ENCODE peak calls at places on chromosomes 2 and 18, in nine cellular contexts. Q is stomach, S is upper lobe of left lung, T is sigmoid colon, I is GM12878, P is K562, W is SK-N-SH, V is HepG2, L is suprapubic skin. N is an unnamed sample.
A peak's percentile ranks its signal among the peaks of the same experiment; 100 is the strongest.

GRCh38 chr18:69259282-69259681 is 141.4 kb upstream of the DOK6 start:
- DNase-seq in Q (no peak), S (no peak), T (no peak), I (no peak), P (no peak), W (no peak), V (no peak), L (no peak), N (no peak)

GRCh38 chr2:239522002-239522739 is 121.4 kb upstream of the HDAC4 start:
- DNase-seq in Q (no peak), S (peak; percentile 37), T (no peak), I (no peak), P (peak; percentile 6), W (no peak), V (peak; percentile 37), L (no peak), N (no peak)

GRCh38 chr2:239197146-239197545 is 203.7 kb downstream of the HDAC4 start:
- DNase-seq in Q (no peak), S (peak; percentile 12), T (peak; percentile 65), I (no peak), P (no peak), W (no peak), V (no peak), L (peak; percentile 77), N (no peak)

GRCh38 chr2:24158131-24158530 is 16.7 kb upstream of the FAM228A start:
- DNase-seq in Q (no peak), S (no peak), T (no peak), I (no peak), P (no peak), W (no peak), V (peak; percentile 60), L (no peak), N (no peak)

GRCh38 chr2:128475427-128476211 is 157.0 kb upstream of the HS6ST1 start:
- DNase-seq in Q (no peak), S (no peak), T (no peak), I (no peak), P (no peak), W (no peak), V (no peak), L (peak; percentile 55), N (no peak)

GRCh38 chr18:77329651-77330050 is 80.0 kb downstream of the GALR1 start:
- DNase-seq in Q (no peak), S (no peak), T (no peak), I (no peak), P (no peak), W (no peak), V (no peak), L (no peak), N (no peak)

GRCh38 chr18:65768379-65768778 is 17.6 kb downstream of the CDH7 start:
- DNase-seq in Q (no peak), S (no peak), T (no peak), I (no peak), P (peak; percentile 3), W (no peak), V (peak; percentile 30), L (no peak), N (no peak)

GRCh38 chr2:136665741-136666140 is 99.6 kb upstream of the THSD7B start:
- DNase-seq in Q (no peak), S (no peak), T (no peak), I (no peak), P (no peak), W (no peak), V (no peak), L (no peak), N (no peak)

GRCh38 chr2:28649481-28650260 is 102.0 kb upstream of the PPP1CB start:
- DNase-seq in Q (no peak), S (no peak), T (peak; percentile 24), I (no peak), P (peak; percentile 42), W (no peak), V (peak; percentile 36), L (no peak), N (no peak)

GRCh38 chr2:120770176-120770575 is 34.5 kb downstream of the GLI2 start:
- DNase-seq in Q (no peak), S (no peak), T (peak; percentile 45), I (no peak), P (no peak), W (no peak), V (no peak), L (no peak), N (no peak)

GRCh38 chr2:239880396-239880795 is 144.7 kb downstream of the NDUFA10 start:
- DNase-seq in Q (peak; percentile 18), S (peak; percentile 8), T (no peak), I (no peak), P (no peak), W (no peak), V (no peak), L (peak; percentile 45), N (no peak)

GRCh38 chr2:235591921-235592320 is 98.1 kb downstream of the AGAP1 start:
- DNase-seq in Q (no peak), S (no peak), T (no peak), I (no peak), P (no peak), W (no peak), V (no peak), L (no peak), N (no peak)

GRCh38 chr2:12412898-12413305 is 303.8 kb upstream of the TRIB2 start:
- DNase-seq in Q (no peak), S (no peak), T (no peak), I (peak; percentile 57), P (no peak), W (peak; percentile 43), V (no peak), L (no peak), N (no peak)

GRCh38 chr2:230873670-230874401 is 9.1 kb downstream of the ITM2C start:
- DNase-seq in Q (peak; percentile 24), S (peak; percentile 15), T (no peak), I (peak; percentile 74), P (no peak), W (no peak), V (no peak), L (peak; percentile 75), N (peak; percentile 63)

GRCh38 chr18:6629635-6630140 is 99.8 kb upstream of the ARHGAP28 start:
- DNase-seq in Q (no peak), S (no peak), T (no peak), I (no peak), P (no peak), W (no peak), V (no peak), L (no peak), N (no peak)

GRCh38 chr2:1972428-1972827 is 228.1 kb upstream of the PXDN start:
- DNase-seq in Q (no peak), S (no peak), T (peak; percentile 46), I (no peak), P (no peak), W (peak; percentile 87), V (no peak), L (no peak), N (no peak)

DNA sequence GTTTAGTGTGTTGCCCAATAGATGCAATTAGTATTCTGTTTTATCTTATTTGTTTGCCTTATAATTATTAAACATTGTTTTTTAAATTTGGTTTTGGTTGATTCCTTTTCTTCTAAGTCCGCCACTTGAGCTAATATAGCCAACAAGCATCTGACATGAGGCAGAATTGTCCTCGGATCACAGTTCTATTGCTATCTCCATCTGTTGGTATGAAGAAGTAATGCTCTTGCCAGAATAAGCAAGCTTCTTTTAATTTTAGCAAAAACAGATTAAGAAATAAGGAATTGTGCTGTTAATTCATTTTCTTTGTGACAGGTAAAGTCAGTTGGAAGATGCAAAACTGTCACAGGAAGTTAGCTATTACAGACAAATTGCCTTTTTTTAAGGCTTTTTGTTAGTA is 54.3 kb downstream of the R3HDM1 start:
- DNase-seq in Q (no peak), S (no peak), T (no peak), I (no peak), P (peak; percentile 5), W (no peak), V (no peak), L (no peak), N (no peak)
- TF ChIP-seq CTCF in Q (no peak), S (no peak), T (no peak), I (no peak), P (no peak), W (peak; percentile 41), V (no peak), L (no peak), N (no peak)

GRCh38 chr2:175836361-175836760 is 165.7 kb downstream of the LNPK start:
- DNase-seq in Q (no peak), S (no peak), T (no peak), I (no peak), P (no peak), W (no peak), V (no peak), L (no peak), N (no peak)

GRCh38 chr2:175844169-175844568 is 157.9 kb downstream of the LNPK start:
- DNase-seq in Q (no peak), S (no peak), T (no peak), I (no peak), P (no peak), W (no peak), V (no peak), L (no peak), N (no peak)

GRCh38 chr2:175838979-175839378 is 163.1 kb downstream of the LNPK start:
- DNase-seq in Q (no peak), S (no peak), T (no peak), I (no peak), P (no peak), W (no peak), V (no peak), L (no peak), N (no peak)

GRCh38 chr2:175837046-175837445 is 165.0 kb downstream of the LNPK start:
- DNase-seq in Q (no peak), S (no peak), T (no peak), I (no peak), P (no peak), W (no peak), V (no peak), L (no peak), N (no peak)

DNA sequence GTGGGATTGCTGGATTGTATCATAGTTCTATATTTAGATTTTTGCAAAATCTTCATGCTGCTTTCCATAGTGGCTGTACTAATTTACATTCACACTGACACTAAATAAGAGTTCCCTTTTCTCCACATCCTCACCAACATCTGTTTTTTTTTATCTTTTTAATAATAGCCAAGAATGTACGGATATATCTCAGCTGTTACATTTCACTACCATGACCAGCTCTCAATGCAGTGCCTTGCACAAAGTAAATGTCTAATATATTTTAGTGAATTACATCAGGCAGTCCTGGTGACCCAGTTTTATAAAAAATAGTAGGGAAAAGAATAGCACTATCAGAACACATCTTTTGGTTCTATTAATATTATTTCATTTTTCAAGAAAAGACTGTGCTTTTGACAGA is 161.8 kb downstream of the LNPK start:
- DNase-seq in Q (no peak), S (no peak), T (no peak), I (no peak), P (no peak), W (no peak), V (no peak), L (no peak), N (no peak)
- TF ChIP-seq EP300 in Q (no peak), S (no peak), T (no peak), I (no peak), P (no peak), W (no peak), V (no peak), L (no peak), N (no peak)

GRCh38 chr18:56890632-56891031 is 239.5 kb downstream of the WDR7 start:
- DNase-seq in Q (no peak), S (no peak), T (no peak), I (no peak), P (no peak), W (no peak), V (peak; percentile 68), L (no peak), N (no peak)
- TF ChIP-seq POLR2AphosphoS5 in Q (no peak), S (no peak), T (no peak), I (no peak), P (no peak), W (peak; percentile 72), V (no peak), L (no peak), N (no peak)

GRCh38 chr2:37324536-37324785 is 172 bp downstream of the PRKD3 start:
- DNase-seq in Q (no peak), S (peak; percentile 84), T (peak; percentile 93), I (no peak), P (no peak), W (no peak), V (peak; percentile 61), L (peak; percentile 89), N (peak; percentile 86)
- TF ChIP-seq CTCF in Q (no peak), S (no peak), T (no peak), I (no peak), P (no peak), W (no peak), V (peak; percentile 42), L (no peak), N (no peak)

N was measured in transverse colon.